ENCODE peak calls at places on chromosomes 2 and 18, in five cellular contexts. H is HepG2, P is heart left ventricle, L is fibroblast of lung, F is IMR-90. T is an unnamed sample.

GRCh38 chr2:235836416-235837042 is 331.7 kb downstream of the GBX2 start:
- DNase-seq in H (no peak), P (no peak), L (peak; percentile 4), F (peak; percentile 9), T (no peak)

GRCh38 chr2:8252997-8253694 is 428.7 kb upstream of the ID2 start:
- DNase-seq in H (no peak), P (no peak), L (no peak), F (no peak), T (no peak)

GRCh38 chr18:61323951-61324350 is 9.3 kb upstream of the CDH20 start:
- DNase-seq in H (no peak), P (no peak), L (peak; percentile 5), F (peak; percentile 2), T (no peak)

GRCh38 chr2:197248623-197249022 is 62.0 kb downstream of the ANKRD44 start:
- DNase-seq in H (no peak), P (no peak), L (no peak), F (peak; percentile 20), T (no peak)

GRCh38 chr18:78080761-78081160 is 831.1 kb downstream of the GALR1 start:
- DNase-seq in H (no peak), P (no peak), L (no peak), F (no peak), T (no peak)

GRCh38 chr2:231684314-231685223 is 23.8 kb upstream of the PTMA start:
- DNase-seq in H (no peak), P (peak; percentile 73), L (no peak), F (no peak), T (no peak)

GRCh38 chr2:101330253-101330921 is 21.9 kb upstream of the RNF149 start:
- DNase-seq in H (peak; percentile 92), P (peak; percentile 63), L (no peak), F (no peak), T (peak; percentile 59)

GRCh38 chr2:205751621-205752031 is 69.3 kb downstream of the NRP2 start:
- DNase-seq in H (no peak), P (no peak), L (no peak), F (no peak), T (no peak)

GRCh38 chr18:32911660-32912284 is 138.9 kb upstream of the KLHL14 start:
- DNase-seq in H (no peak), P (no peak), L (peak; percentile 34), F (peak; percentile 4), T (no peak)

DNA sequence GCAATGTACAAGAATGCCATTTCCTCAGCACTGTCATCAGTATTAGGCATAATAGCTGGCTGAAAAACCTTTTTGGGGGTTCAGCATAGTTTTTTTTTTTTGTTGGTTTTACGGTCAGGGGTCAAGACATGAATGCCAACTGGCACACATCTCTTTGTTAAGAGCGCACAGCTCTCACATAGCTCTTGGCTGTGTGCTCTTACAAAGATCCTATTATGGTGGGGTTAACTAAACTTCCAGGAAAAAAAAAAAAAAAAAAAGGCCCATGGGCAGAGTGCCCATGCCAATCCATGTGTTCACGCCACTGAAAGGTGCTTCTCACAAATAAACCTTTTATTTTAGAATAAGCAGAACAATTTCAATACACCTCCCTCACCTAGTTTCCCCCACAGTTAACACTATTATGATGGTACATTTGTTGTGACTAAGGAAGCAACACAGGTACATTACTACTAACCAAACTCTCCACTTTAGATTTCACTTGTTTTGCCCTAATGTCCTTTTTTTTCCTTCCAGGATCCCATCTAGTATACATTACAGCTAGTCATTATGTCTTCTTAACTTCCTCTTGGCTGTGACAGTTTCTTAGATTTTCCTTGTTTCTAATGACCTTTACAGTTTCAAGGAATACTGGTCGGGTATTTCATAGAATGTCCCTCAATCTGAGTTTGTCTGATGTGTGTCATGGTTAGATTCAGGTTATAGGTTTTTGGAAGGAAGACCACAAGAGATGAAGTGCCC is 56.3 kb downstream of the C2orf74 start:
- DNase-seq in H (no peak), P (no peak), L (no peak), F (no peak), T (no peak)
- H3K36me3 ChIP-seq in H (peaks cover 59% of the 10 kb centered on the region), P (no peaks in the 10 kb centered on the region), L (peaks cover 5% of the 10 kb centered on the region), F (peaks cover 25% of the 10 kb centered on the region), T (peaks cover 12% of the 10 kb centered on the region)

GRCh38 chr2:20050104-20050711 is 1.2 kb downstream of the LAPTM4A start:
- DNase-seq in H (peak; percentile 18), P (no peak), L (peak; percentile 85), F (peak; percentile 88), T (no peak)

GRCh38 chr2:20052872-20053281 is 1.4 kb upstream of the LAPTM4A start:
- DNase-seq in H (no peak), P (peak; percentile 76), L (peak; percentile 92), F (peak; percentile 83), T (peak; percentile 56)

GRCh38 chr2:20050712-20051517 is 513 bp downstream of the LAPTM4A start:
- DNase-seq in H (peak; percentile 81), P (peak; percentile 47), L (peak; percentile 78), F (peak; percentile 65), T (peak; percentile 41)

GRCh38 chr2:20052229-20052871 is 922 bp upstream of the LAPTM4A start:
- DNase-seq in H (peak; percentile 66), P (no peak), L (no peak), F (peak; percentile 41), T (no peak)

GRCh38 chr2:20051518-20052228 is at the start of gene LAPTM4A:
- DNase-seq in H (peak; percentile 100), P (peak; percentile 99), L (peak; percentile 100), F (peak; percentile 100), T (peak; percentile 99)
- TF ChIP-seq CTCF in H (peak; percentile 2), P (no peak), L (no peak), F (no peak), T (no peak)

GRCh38 chr2:33500177-33500576 is 23.7 kb downstream of the RASGRP3 start:
- DNase-seq in H (no peak), P (no peak), L (no peak), F (no peak), T (no peak)
- H3K36me3 ChIP-seq in H (no peaks in the 10 kb centered on the region), P (no peaks in the 10 kb centered on the region), L (no peaks in the 10 kb centered on the region), F (no peaks in the 10 kb centered on the region), T (no peaks in the 10 kb centered on the region)

GRCh38 chr2:170393861-170394498 is 216.0 kb downstream of the MYO3B start:
- DNase-seq in H (peak; percentile 45), P (no peak), L (no peak), F (no peak), T (no peak)

GRCh38 chr2:170394988-170395387 is 217.0 kb downstream of the MYO3B start:
- DNase-seq in H (no peak), P (no peak), L (no peak), F (no peak), T (no peak)

GRCh38 chr2:170391018-170391417 is 213.1 kb downstream of the MYO3B start:
- DNase-seq in H (no peak), P (no peak), L (no peak), F (no peak), T (no peak)

GRCh38 chr2:170401187-170401586 is 223.2 kb downstream of the MYO3B start:
- DNase-seq in H (no peak), P (no peak), L (no peak), F (no peak), T (no peak)

DNA sequence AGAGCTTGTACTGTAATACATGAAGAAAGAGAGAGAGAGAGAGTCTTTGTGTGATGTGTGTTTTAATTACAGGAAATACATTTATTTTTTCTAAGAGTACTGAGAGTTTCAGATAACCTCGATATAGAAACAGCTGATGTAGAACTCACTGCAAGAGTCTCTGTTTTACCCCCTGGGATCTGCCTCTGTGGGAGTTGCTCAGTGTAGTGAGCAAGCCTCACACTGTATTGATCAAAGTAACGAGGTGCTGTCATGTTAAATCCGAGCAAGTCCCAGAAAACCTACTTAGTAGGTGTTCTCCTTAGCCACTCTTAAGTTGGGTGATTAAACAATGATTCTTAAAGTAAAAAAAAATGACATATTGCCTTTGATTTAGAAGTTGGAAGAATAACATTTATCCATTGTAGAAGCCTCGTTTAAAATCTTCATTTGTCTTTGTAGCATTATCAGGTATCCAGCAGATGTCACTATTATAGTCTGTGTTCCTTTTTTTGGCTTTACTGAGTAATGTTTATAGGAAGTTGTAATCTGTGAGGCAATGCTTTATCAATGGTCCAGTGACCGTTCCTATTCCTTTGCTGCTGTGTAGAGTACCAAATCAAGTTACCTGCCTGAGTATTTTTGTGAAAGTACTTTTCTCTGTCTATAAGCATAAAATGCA is 219.0 kb downstream of the MYO3B start:
- DNase-seq in H (peak; percentile 43), P (no peak), L (peak; percentile 28), F (peak; percentile 4), T (no peak)
- TF ChIP-seq CTCF in H (peak; percentile 74), P (no peak), L (no peak), F (peak; percentile 34), T (no peak)

GRCh38 chr18:36279001-36279400 is 18.5 kb upstream of the FHOD3 start:
- DNase-seq in H (no peak), P (no peak), L (no peak), F (no peak), T (no peak)
- H3K36me3 ChIP-seq in H (no peaks in the 10 kb centered on the region), P (no peaks in the 10 kb centered on the region), L (no peaks in the 10 kb centered on the region), F (no peaks in the 10 kb centered on the region), T (no peaks in the 10 kb centered on the region)